ENCODE peak calls at places on chromosome 10, in nine cellular contexts. G is progenitor cell of endocrine pancreas, A is AG04450, M is GM20000, U is left ventricle myocardium inferior, I is cardiac fibroblast, W is IMR-90, J is upper lobe of right lung, P is heart left ventricle. Z is an unnamed sample.
A peak's percentile ranks its signal among the peaks of the same experiment; 100 is the strongest.

GRCh38 chr10:49047128-49047639 is 68.1 kb downstream of the VSTM4 start:
- DNase-seq in P (no peak), M (no peak), G (no peak), U (no peak), J (no peak), W (no peak), I (no peak), A (no peak), Z (no peak)

GRCh38 chr10:86363833-86364511 is 2.6 kb downstream of the GRID1 start:
- DNase-seq in U (no peak), G (no peak), M (peak; percentile 53), J (peak; percentile 59), I (no peak), A (no peak), P (no peak), W (no peak), Z (no peak)

GRCh38 chr10:93180402-93181040 is 106.8 kb downstream of the CYP26A1 start:
- DNase-seq in G (no peak), I (peak; percentile 63), J (no peak), W (peak; percentile 7), A (no peak), P (peak; percentile 53), U (peak; percentile 23), M (no peak), Z (no peak)

GRCh38 chr10:79019441-79019840 is 49.3 kb upstream of the ZMIZ1 start:
- DNase-seq in I (no peak), P (no peak), W (no peak), M (no peak), J (no peak), A (no peak), U (no peak), G (no peak), Z (no peak)

GRCh38 chr10:56178210-56178609 is 182.8 kb downstream of the ZWINT start:
- DNase-seq in M (no peak), U (peak; percentile 38), G (no peak), J (no peak), W (no peak), I (no peak), P (peak; percentile 70), A (no peak), Z (no peak)

GRCh38 chr10:5692476-5693358 is 8.1 kb downstream of the TASOR2 start:
- DNase-seq in P (peak; percentile 42), U (peak; percentile 53), I (peak; percentile 41), J (peak; percentile 78), A (no peak), M (peak; percentile 74), G (peak; percentile 45), W (peak; percentile 19), Z (peak; percentile 37)

GRCh38 chr10:47062801-47063200 is 151.6 kb downstream of the PTPN20 start:
- DNase-seq in G (no peak), J (no peak), I (peak; percentile 15), A (no peak), M (no peak), P (no peak), U (no peak), W (peak; percentile 56), Z (no peak)

GRCh38 chr10:132354356-132355094 is 22.5 kb downstream of the LRRC27 start:
- DNase-seq in J (peak; percentile 60), M (no peak), I (no peak), A (no peak), W (no peak), U (no peak), P (no peak), G (no peak), Z (no peak)

GRCh38 chr10:109894516-109894915 is 28.8 kb downstream of the XPNPEP1 start:
- DNase-seq in M (no peak), J (no peak), I (peak; percentile 94), G (no peak), P (peak; percentile 84), W (peak; percentile 88), U (peak; percentile 83), A (peak; percentile 67), Z (no peak)

GRCh38 chr10:82814635-82815034 is 939.6 kb downstream of the NRG3 start:
- DNase-seq in M (no peak), U (no peak), J (no peak), W (no peak), A (no peak), G (no peak), P (no peak), I (no peak), Z (no peak)

GRCh38 chr10:97066877-97067555 is 118.7 kb downstream of the SLIT1 start:
- DNase-seq in P (peak; percentile 24), W (no peak), U (no peak), M (no peak), A (no peak), J (peak; percentile 55), G (no peak), I (no peak), Z (no peak)

GRCh38 chr10:97069026-97069425 is 116.7 kb downstream of the SLIT1 start:
- DNase-seq in W (no peak), M (no peak), J (peak; percentile 48), P (no peak), A (no peak), I (no peak), G (no peak), U (no peak), Z (no peak)

GRCh38 chr10:97065686-97066679 is 119.8 kb downstream of the SLIT1 start:
- DNase-seq in U (no peak), P (peak; percentile 17), A (no peak), M (no peak), W (no peak), J (peak; percentile 46), G (no peak), I (no peak), Z (no peak)

GRCh38 chr10:97069576-97070362 is 116.0 kb downstream of the SLIT1 start:
- DNase-seq in M (no peak), A (no peak), W (no peak), P (peak; percentile 5), G (no peak), I (peak; percentile 2), U (no peak), J (no peak), Z (no peak)

GRCh38 chr10:97067716-97068391 is 117.9 kb downstream of the SLIT1 start:
- DNase-seq in W (no peak), P (peak; percentile 14), J (peak; percentile 59), G (no peak), I (no peak), M (no peak), U (no peak), A (no peak), Z (no peak)
- TF ChIP-seq CTCF in W (no peak), P (no peak), J (no peak), G (peak; percentile 16), I (no peak), M (no peak), U (no peak), A (no peak), Z (no peak)

GRCh38 chr10:129028425-129028824 is 438.6 kb upstream of the MGMT start:
- DNase-seq in W (no peak), I (no peak), P (no peak), G (no peak), J (no peak), A (no peak), U (no peak), M (no peak), Z (no peak)

GRCh38 chr10:129033354-129033729 is 433.7 kb upstream of the MGMT start:
- DNase-seq in P (no peak), A (no peak), M (no peak), U (no peak), J (no peak), G (no peak), W (no peak), I (no peak), Z (no peak)

GRCh38 chr10:129033790-129034272 is 433.2 kb upstream of the MGMT start:
- DNase-seq in U (no peak), W (no peak), M (no peak), A (no peak), J (no peak), P (no peak), G (peak; percentile 26), I (no peak), Z (no peak)

GRCh38 chr10:129032626-129033353 is 434.3 kb upstream of the MGMT start:
- DNase-seq in W (no peak), P (no peak), M (no peak), I (no peak), A (no peak), U (no peak), G (no peak), J (no peak), Z (no peak)

GRCh38 chr10:129031233-129032150 is 435.5 kb upstream of the MGMT start:
- DNase-seq in P (peak; percentile 47), M (peak; percentile 71), U (peak; percentile 57), G (peak; percentile 66), A (no peak), J (no peak), I (peak; percentile 75), W (peak; percentile 12), Z (peak; percentile 59)
- TF ChIP-seq CTCF in P (peak; percentile 96), M (peak; percentile 81), U (peak; percentile 98), G (peak; percentile 92), A (peak; percentile 69), J (peak; percentile 90), I (peak; percentile 98), W (peak; percentile 57), Z (peak; percentile 70)

DNA sequence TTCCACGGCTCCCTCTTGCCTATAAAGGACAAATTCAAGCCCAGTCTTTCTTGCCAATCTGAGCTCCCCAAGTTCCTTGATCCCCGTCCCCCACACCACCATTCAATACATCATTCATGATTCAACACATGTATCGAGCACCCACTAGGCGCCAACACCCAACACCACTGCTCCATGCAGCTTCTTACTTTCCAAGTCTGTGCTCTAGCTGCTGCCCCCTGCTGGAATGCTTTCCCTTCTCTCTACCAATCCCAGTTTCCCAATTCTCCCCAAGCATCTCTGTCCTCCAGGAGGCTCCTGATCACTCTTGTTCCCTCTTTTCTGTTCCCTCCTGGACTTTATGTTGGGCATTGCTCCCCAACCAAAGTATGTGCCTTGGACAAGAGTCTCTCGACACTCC is 172.6 kb downstream of the NEURL1 start:
- DNase-seq in G (no peak), U (no peak), J (no peak), M (no peak), W (peak; percentile 31), A (no peak), I (peak; percentile 58), P (no peak), Z (no peak)
- TF ChIP-seq CTCF in G (peak; percentile 39), U (peak; percentile 47), J (peak; percentile 38), M (peak; percentile 26), W (peak; percentile 45), A (peak; percentile 53), I (peak; percentile 73), P (peak; percentile 50), Z (no peak)

DNA sequence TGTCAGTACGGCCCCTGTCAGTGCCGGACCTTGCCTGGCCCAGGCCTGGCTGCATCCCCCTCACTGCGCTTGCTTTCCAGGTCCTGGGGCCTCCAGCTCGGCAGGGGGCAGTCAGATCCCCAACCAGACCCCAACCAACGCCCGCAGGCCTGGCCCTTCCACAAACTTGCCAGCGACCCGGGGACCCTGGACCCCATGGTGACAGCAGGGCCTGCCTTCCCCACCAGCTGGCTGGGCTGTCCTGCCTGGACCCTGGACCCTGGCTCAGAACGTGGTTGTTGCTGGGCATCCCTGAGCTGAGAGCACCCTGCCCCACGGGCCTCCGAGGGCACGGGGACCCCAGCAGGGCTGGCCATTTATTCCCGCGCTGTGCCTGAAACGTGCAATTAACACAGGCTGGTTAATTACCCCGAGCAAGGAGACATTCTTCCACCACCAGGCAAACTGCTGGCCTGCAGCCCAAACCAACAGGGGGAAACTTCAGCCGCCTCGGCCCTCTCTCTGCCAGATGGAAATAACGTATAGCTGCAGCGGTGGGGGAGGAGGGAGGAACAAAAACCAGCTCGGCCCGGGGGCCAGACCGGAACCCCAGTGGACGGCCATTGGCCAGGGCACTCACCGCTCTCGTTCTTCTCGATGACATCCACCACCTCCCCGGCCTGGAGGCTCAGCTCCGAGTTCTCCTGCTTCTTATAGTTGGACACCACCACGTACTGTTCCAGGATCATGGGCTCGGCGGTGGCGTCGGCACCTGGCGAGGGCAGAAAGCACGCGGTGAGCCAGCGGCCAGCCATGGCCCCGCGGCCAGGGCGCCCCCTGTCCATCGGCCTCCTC is 167.1 kb downstream of the NEURL1 start:
- DNase-seq in P (peak; percentile 61), J (peak; percentile 72), W (peak; percentile 48), A (no peak), U (peak; percentile 39), G (no peak), M (peak; percentile 68), I (peak; percentile 63), Z (no peak)
- TF ChIP-seq CTCF in P (no peak), J (no peak), W (peak; percentile 33), A (peak; percentile 26), U (no peak), G (no peak), M (no peak), I (peak; percentile 5), Z (no peak)

Z was measured in mesothelial cell of epicardium.